ENCODE peak calls at places on chromosomes 12 and 14, in eight cellular contexts. Q is left lung, F is OCI-LY7, E is mesenchymal stem cell, Y is astrocyte of the cerebellum, A is GM12865, I is fibroblast of the aortic adventitia, X is BE2C. G is an unnamed sample.

GRCh38 chr12:55797068-55797467 is 20.5 kb downstream of the SARNP start:
- DNase-seq in A (peak), I (peak), X (peak), F (peak), Y (peak), Q (no peak), E (peak), G (no peak)

GRCh38 chr12:105601158-105601557 is 270.7 kb downstream of the C12orf75 start:
- DNase-seq in I (peak), F (no peak), A (no peak), Q (no peak), X (no peak), Y (no peak), E (peak), G (no peak)

GRCh38 chr14:32571551-32571950 is 242.5 kb downstream of the AKAP6 start:
- DNase-seq in F (no peak), Q (no peak), X (no peak), A (no peak), I (no peak), E (no peak), Y (no peak), G (no peak)

GRCh38 chr14:93126124-93126523 is 10.4 kb upstream of the ITPK1 start:
- DNase-seq in X (no peak), A (no peak), E (no peak), Y (no peak), I (no peak), F (no peak), Q (no peak), G (no peak)

GRCh38 chr12:9022592-9022991 is 33.2 kb downstream of the KLRG1 start:
- DNase-seq in Y (no peak), A (no peak), F (no peak), I (no peak), X (no peak), E (no peak), Q (no peak), G (no peak)

GRCh38 chr12:18886962-18887361 is 149.0 kb downstream of the CAPZA3 start:
- DNase-seq in F (no peak), Y (no peak), E (no peak), Q (no peak), X (no peak), I (no peak), A (peak), G (no peak)

GRCh38 chr14:70567791-70568190 is 32.7 kb downstream of the MED6 start:
- DNase-seq in X (peak), Q (no peak), E (peak), Y (no peak), I (peak), A (peak), F (peak), G (no peak)

GRCh38 chr14:100065942-100066574 is 836 bp downstream of the EVL start:
- DNase-seq in A (peak), E (no peak), Q (no peak), F (peak), Y (no peak), X (no peak), I (no peak), G (no peak)

GRCh38 chr12:93968928-93969327 is 179.4 kb upstream of the PLXNC1 start:
- DNase-seq in I (no peak), E (no peak), Q (no peak), A (no peak), F (no peak), Y (no peak), X (no peak), G (no peak)

GRCh38 chr14:105537580-105538474 is 11.4 kb downstream of the TMEM121 start:
- DNase-seq in Y (no peak), F (peak), X (peak), A (peak), E (no peak), I (no peak), Q (peak), G (no peak)

GRCh38 chr14:69493791-69494190 is 9.3 kb downstream of the PLEKHD1 start:
- DNase-seq in I (no peak), F (no peak), Y (no peak), A (no peak), Q (no peak), X (no peak), E (no peak), G (no peak)

GRCh38 chr12:3036901-3037600 is 40.1 kb upstream of the TSPAN9 start:
- DNase-seq in X (no peak), E (no peak), Q (no peak), F (no peak), I (no peak), Y (no peak), A (no peak), G (no peak)

GRCh38 chr12:17342381-17342961 is 736.5 kb upstream of the LMO3 start:
- DNase-seq in A (no peak), F (no peak), I (no peak), Y (no peak), E (no peak), Q (no peak), X (no peak), G (no peak)

GRCh38 chr14:99055816-99056215 is 216.2 kb downstream of the BCL11B start:
- DNase-seq in A (peak), I (no peak), E (no peak), F (no peak), Q (no peak), X (no peak), Y (no peak), G (no peak)

GRCh38 chr12:49969027-49969426 is 3.7 kb upstream of the AQP6 start:
- DNase-seq in E (no peak), F (no peak), X (no peak), Y (no peak), I (no peak), Q (no peak), A (no peak), G (no peak)

GRCh38 chr14:43361766-43362165 is 1145.3 kb downstream of the FSCB start:
- DNase-seq in A (no peak), Q (no peak), I (no peak), X (no peak), F (no peak), E (no peak), Y (no peak), G (no peak)

GRCh38 chr14:60856113-60856512 is 121.6 kb downstream of the MNAT1 start:
- DNase-seq in F (no peak), Y (no peak), I (no peak), X (no peak), A (peak), Q (no peak), E (no peak), G (no peak)

GRCh38 chr14:20855652-20856291 is 35.4 kb upstream of the RNASE3 start:
- DNase-seq in X (peak), Y (peak), E (peak), A (peak), I (peak), F (peak), Q (no peak), G (peak)

GRCh38 chr12:130146532-130146931 is 15.7 kb upstream of the FZD10 start:
- DNase-seq in A (no peak), Y (no peak), E (no peak), X (no peak), Q (no peak), I (no peak), F (no peak), G (no peak)

GRCh38 chr12:6688543-6688999 is 604 bp downstream of the ZNF384 start:
- DNase-seq in Y (no peak), X (peak), F (peak), I (no peak), Q (no peak), A (peak), E (no peak), G (no peak)

GRCh38 chr14:100381386-100382105 is 58.4 kb downstream of the SLC25A47 start:
- DNase-seq in F (no peak), Y (no peak), Q (no peak), E (no peak), A (no peak), I (no peak), X (no peak), G (no peak)

GRCh38 chr12:76152161-76152807 is 67.8 kb upstream of the NAP1L1 start:
- DNase-seq in F (no peak), X (no peak), I (no peak), Q (no peak), Y (no peak), E (no peak), A (peak), G (no peak)

GRCh38 chr12:92556141-92556540 is 146.6 kb upstream of the PLEKHG7 start:
- DNase-seq in A (peak), Q (no peak), I (no peak), F (peak), X (no peak), E (no peak), Y (no peak), G (no peak)

GRCh38 chr12:64733857-64734256 is 25.3 kb downstream of the GNS start:
- DNase-seq in F (no peak), I (no peak), A (no peak), E (no peak), Y (no peak), Q (no peak), X (no peak), G (no peak)

GRCh38 chr12:15662983-15663659 is 126.1 kb downstream of the EPS8 start:
- DNase-seq in I (peak), X (no peak), Q (no peak), A (no peak), E (peak), F (no peak), Y (no peak), G (no peak)

GRCh38 chr14:63493246-63493645 is 49.9 kb downstream of the PPP2R5E start:
- DNase-seq in X (peak), A (peak), I (no peak), Q (no peak), E (no peak), Y (no peak), F (peak), G (no peak)

GRCh38 chr14:101891471-101891870 is 72.9 kb upstream of the DYNC1H1 start:
- DNase-seq in A (no peak), F (no peak), Q (no peak), Y (no peak), E (no peak), X (no peak), I (no peak), G (no peak)

GRCh38 chr12:66014818-66015217 is 115.7 kb downstream of the LLPH start:
- DNase-seq in I (peak), F (no peak), E (peak), X (no peak), Y (no peak), A (no peak), Q (no peak), G (no peak)

GRCh38 chr14:23704890-23705289 is 68.7 kb downstream of the DHRS2 start:
- DNase-seq in I (no peak), A (no peak), E (peak), Q (no peak), X (no peak), Y (no peak), F (peak), G (no peak)
- H3K4me3 ChIP-seq in I (no peak), A (no peak), E (no peak), Q (no peak), X (no peak), Y (no peak), F (no peak), G (no peak)

DNA sequence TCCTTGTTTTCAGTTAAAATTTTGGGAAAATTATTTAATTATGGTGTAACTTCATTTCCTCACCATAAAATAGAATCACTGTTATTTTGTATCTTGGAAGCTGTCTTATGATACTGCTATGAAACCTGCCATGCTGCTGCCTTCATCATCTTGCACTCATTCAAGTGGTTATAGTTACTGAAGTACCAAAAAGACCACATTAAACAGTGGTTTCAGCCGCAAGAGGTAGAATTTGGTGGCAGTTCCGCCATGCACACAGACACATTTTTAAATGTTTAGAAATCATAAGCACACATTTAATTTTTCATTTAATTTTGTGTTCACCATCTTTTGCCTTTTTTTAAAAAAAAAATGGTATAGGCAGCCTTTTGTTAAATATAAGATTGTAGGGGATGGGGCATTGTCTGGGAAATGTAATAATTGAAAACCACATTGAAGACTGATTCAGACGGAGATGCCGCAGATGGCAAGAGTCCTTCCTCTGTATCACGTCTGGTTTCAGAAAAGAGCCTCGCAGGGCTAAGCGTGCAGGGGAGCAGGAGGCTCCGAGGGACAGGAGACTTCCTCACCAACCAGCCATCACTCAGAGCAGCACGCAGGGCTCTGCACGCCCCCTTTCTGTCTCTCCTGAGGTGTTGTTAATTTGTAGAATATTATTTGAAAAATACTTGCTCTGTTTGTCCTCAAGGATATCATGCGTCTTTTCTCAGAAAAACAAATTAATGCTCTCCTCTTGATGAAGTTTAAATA is 115.2 kb upstream of the PELI2 start:
- DNase-seq in E (no peak), I (no peak), F (no peak), X (no peak), Y (no peak), Q (no peak), A (no peak), G (no peak)
- H3K4me3 ChIP-seq in E (no peak), I (no peak), F (no peak), X (no peak), Y (no peak), Q (no peak), A (no peak), G (no peak)

DNA sequence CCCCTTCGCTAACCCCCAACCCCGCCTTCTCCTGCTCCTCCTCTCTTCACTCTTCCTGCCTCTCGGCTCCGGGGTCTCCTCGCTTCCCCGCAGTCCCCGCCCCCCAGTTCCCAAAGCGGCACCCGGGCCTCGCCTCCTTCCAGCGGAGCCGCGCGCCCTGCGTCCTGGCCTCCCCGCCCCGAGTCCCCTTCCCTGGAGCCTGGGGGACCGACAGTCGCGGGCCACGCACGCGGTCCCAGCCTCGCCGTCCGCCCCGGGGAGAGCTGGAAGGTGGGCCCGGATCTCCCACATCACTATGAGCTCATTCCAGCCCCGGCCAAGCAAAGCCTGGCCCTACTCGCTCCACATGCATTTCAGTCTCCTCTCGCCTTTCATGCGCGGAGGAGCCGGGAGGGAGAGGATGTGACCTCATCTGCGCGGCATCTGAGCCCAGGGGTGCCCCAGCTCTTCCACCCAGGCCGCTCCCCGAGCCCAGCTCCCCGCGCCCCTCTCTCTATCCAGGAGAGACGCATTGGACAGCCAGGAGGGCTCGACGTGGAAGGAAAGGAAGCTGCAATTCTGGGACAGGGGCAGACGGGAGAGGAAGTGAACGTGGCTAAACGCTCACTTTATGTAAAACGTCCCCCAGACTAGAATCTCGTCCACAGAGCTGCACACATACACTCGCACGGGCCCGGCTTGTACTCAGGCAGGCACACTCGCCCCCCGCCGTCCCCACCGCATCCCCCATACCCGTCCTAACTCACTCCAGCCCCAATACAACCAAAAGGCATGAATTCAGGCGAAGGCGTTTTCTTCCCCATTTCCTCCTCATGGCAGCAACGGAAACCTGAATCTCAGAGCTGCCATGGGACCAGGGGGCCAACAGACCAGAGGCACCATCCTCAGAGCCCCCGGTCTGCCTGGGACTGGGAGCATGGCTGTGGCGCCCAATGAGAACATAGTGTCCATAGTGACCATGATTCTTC is 108.7 kb upstream of the CCND2 start:
- DNase-seq in F (no peak), X (no peak), E (peak), A (peak), I (peak), Q (peak), Y (no peak), G (no peak)
- H3K4me3 ChIP-seq in F (no peak), X (no peak), E (peak), A (peak), I (peak), Q (peak), Y (peak), G (no peak)

GRCh38 chr12:115760231-115760630 is 517.3 kb downstream of the MED13L start:
- DNase-seq in Y (no peak), E (no peak), I (no peak), F (no peak), X (no peak), Q (no peak), A (no peak), G (no peak)

GRCh38 chr12:115762934-115763333 is 514.6 kb downstream of the MED13L start:
- DNase-seq in E (no peak), A (no peak), I (no peak), F (no peak), X (no peak), Y (no peak), Q (no peak), G (no peak)

GRCh38 chr12:115761784-115762183 is 515.7 kb downstream of the MED13L start:
- DNase-seq in A (no peak), E (no peak), Q (no peak), Y (no peak), F (no peak), I (no peak), X (peak), G (no peak)

GRCh38 chr12:115763982-115764621 is 513.4 kb downstream of the MED13L start:
- DNase-seq in I (no peak), E (peak), A (peak), F (no peak), X (peak), Y (no peak), Q (no peak), G (no peak)

GRCh38 chr12:115763376-115763775 is 514.1 kb downstream of the MED13L start:
- DNase-seq in E (no peak), I (peak), X (no peak), Y (no peak), A (no peak), F (no peak), Q (no peak), G (no peak)
- H3K4me3 ChIP-seq in E (no peak), I (no peak), X (no peak), Y (no peak), A (no peak), F (no peak), Q (no peak), G (no peak)

GRCh38 chr12:32534698-32535097 is 135.3 kb downstream of the FGD4 start:
- DNase-seq in Q (no peak), Y (no peak), X (no peak), F (no peak), E (no peak), I (peak), A (no peak), G (no peak)

GRCh38 chr12:32535260-32535999 is 136.1 kb downstream of the FGD4 start:
- DNase-seq in F (peak), E (peak), I (peak), Y (no peak), X (peak), A (no peak), Q (peak), G (no peak)

GRCh38 chr12:32533971-32534590 is 134.7 kb downstream of the FGD4 start:
- DNase-seq in Q (no peak), A (peak), Y (peak), I (peak), X (peak), E (peak), F (peak), G (no peak)

GRCh38 chr12:32532951-32533350 is 133.6 kb downstream of the FGD4 start:
- DNase-seq in F (peak), X (no peak), Y (no peak), I (no peak), A (no peak), Q (no peak), E (no peak), G (no peak)

GRCh38 chr12:32536000-32536345 is 136.6 kb downstream of the FGD4 start:
- DNase-seq in X (no peak), E (no peak), I (no peak), Q (no peak), F (no peak), Y (no peak), A (no peak), G (no peak)
- H3K4me3 ChIP-seq in X (no peak), E (peak), I (peak), Q (peak), F (peak), Y (peak), A (no peak), G (peak)

GRCh38 chr12:53201170-53201541 is 5.9 kb downstream of the ITGB7 start:
- DNase-seq in Q (no peak), F (no peak), I (no peak), A (no peak), E (peak), Y (no peak), X (no peak), G (no peak)
- H3K4me3 ChIP-seq in Q (no peak), F (peak), I (no peak), A (peak), E (no peak), Y (no peak), X (no peak), G (no peak)

GRCh38 chr12:110012137-110012536 is 12.9 kb downstream of the ANKRD13A start:
- DNase-seq in F (peak), I (peak), A (peak), X (no peak), E (no peak), Q (no peak), Y (no peak), G (no peak)
- H3K4me3 ChIP-seq in F (peak), I (no peak), A (peak), X (no peak), E (peak), Q (no peak), Y (no peak), G (no peak)